ENCODE peak calls at places on chromosomes 12 and 14, in nine cellular contexts. T, V, W, K, S, N, A, D and F are unnamed samples.

GRCh38 chr12:113866496-113866895 is 99.6 kb downstream of the RBM19 start:
- DNase-seq in A (no peak), W (no peak), N (no peak), T (no peak), D (no peak), V (no peak), K (no peak), S (no peak), F (no peak)

GRCh38 chr12:24562761-24563392 is 386.0 kb downstream of the BCAT1 start:
- DNase-seq in A (peak), W (peak), N (no peak), V (peak), S (no peak), D (peak), K (no peak), T (peak), F (peak)

GRCh38 chr14:29163109-29163508 is 396.5 kb downstream of the FOXG1 start:
- DNase-seq in A (no peak), W (no peak), D (no peak), S (no peak), N (no peak), T (no peak), V (no peak), K (no peak), F (no peak)

GRCh38 chr14:58768977-58769376 is 131.2 kb downstream of the DACT1 start:
- DNase-seq in K (no peak), D (no peak), S (no peak), N (no peak), V (peak), A (no peak), T (peak), W (no peak), F (no peak)

GRCh38 chr14:23935158-23935557 is 18.4 kb upstream of the DHRS4 start:
- DNase-seq in W (no peak), V (no peak), S (no peak), A (no peak), D (no peak), N (no peak), T (no peak), K (no peak), F (no peak)

GRCh38 chr14:104673481-104673880 is 15.9 kb upstream of the INF2 start:
- DNase-seq in K (no peak), V (no peak), S (no peak), W (no peak), D (no peak), N (no peak), A (no peak), T (no peak), F (no peak)

GRCh38 chr14:50013934-50014333 is 102.4 kb downstream of the VCPKMT start:
- DNase-seq in S (no peak), D (no peak), N (no peak), T (no peak), V (no peak), W (no peak), K (no peak), A (no peak), F (no peak)

GRCh38 chr14:71322660-71323250 is 415.5 kb downstream of the PCNX1 start:
- DNase-seq in S (no peak), D (peak), K (no peak), N (peak), W (peak), V (peak), A (peak), T (peak), F (peak)

GRCh38 chr12:123931686-123932321 is 40.8 kb downstream of the CCDC92 start:
- DNase-seq in W (no peak), N (no peak), K (no peak), D (no peak), S (peak), V (no peak), A (no peak), T (no peak), F (no peak)

GRCh38 chr12:95303476-95303875 is 85.9 kb downstream of the VEZT start:
- DNase-seq in S (no peak), A (no peak), N (no peak), V (no peak), W (peak), D (no peak), T (no peak), K (no peak), F (peak)

GRCh38 chr14:34173916-34174315 is 223.0 kb upstream of the EGLN3 start:
- DNase-seq in A (no peak), S (no peak), K (no peak), W (no peak), V (no peak), N (no peak), T (no peak), D (no peak), F (no peak)

GRCh38 chr14:64727551-64728071 is 23.4 kb downstream of the PLEKHG3 start:
- DNase-seq in V (no peak), K (no peak), A (no peak), S (no peak), D (no peak), W (no peak), N (no peak), T (no peak), F (no peak)

GRCh38 chr12:108447168-108447840 is 67.8 kb upstream of the FICD start:
- DNase-seq in V (no peak), A (peak), K (no peak), N (no peak), T (peak), S (no peak), D (no peak), W (peak), F (peak)

GRCh38 chr14:73768107-73768506 is 53.9 kb upstream of the PNMA1 start:
- DNase-seq in S (no peak), D (no peak), K (no peak), V (no peak), W (no peak), T (no peak), A (no peak), N (no peak), F (no peak)

GRCh38 chr14:67517083-67517482 is 16.0 kb upstream of the PLEKHH1 start:
- DNase-seq in W (no peak), V (peak), A (no peak), N (no peak), D (peak), S (no peak), K (no peak), T (peak), F (peak)

GRCh38 chr12:47079894-47080724 is at the start of gene AMIGO2:
- DNase-seq in A (peak), K (no peak), V (peak), T (peak), N (no peak), S (no peak), D (peak), W (peak), F (peak)

GRCh38 chr14:90419200-90419599 is 22.4 kb downstream of the CALM1 start:
- DNase-seq in T (no peak), S (no peak), W (peak), V (no peak), A (peak), K (no peak), N (no peak), D (peak), F (peak)

GRCh38 chr14:71725802-71726638 is 206.2 kb upstream of the RGS6 start:
- DNase-seq in T (no peak), K (no peak), S (no peak), D (peak), N (no peak), A (peak), W (peak), V (no peak), F (peak)

GRCh38 chr12:60071759-60072191 is 475.9 kb downstream of the SLC16A7 start:
- DNase-seq in S (no peak), N (no peak), V (no peak), W (no peak), A (no peak), T (no peak), K (no peak), D (no peak), F (no peak)

GRCh38 chr12:122203301-122203967 is at the start of gene B3GNT4:
- DNase-seq in S (no peak), D (peak), A (peak), K (no peak), W (peak), V (peak), N (no peak), T (peak), F (peak)

GRCh38 chr12:16563519-16563918 is 42.4 kb downstream of the LMO3 start:
- DNase-seq in D (no peak), T (no peak), W (no peak), V (no peak), N (no peak), K (no peak), A (no peak), S (no peak), F (no peak)

DNA sequence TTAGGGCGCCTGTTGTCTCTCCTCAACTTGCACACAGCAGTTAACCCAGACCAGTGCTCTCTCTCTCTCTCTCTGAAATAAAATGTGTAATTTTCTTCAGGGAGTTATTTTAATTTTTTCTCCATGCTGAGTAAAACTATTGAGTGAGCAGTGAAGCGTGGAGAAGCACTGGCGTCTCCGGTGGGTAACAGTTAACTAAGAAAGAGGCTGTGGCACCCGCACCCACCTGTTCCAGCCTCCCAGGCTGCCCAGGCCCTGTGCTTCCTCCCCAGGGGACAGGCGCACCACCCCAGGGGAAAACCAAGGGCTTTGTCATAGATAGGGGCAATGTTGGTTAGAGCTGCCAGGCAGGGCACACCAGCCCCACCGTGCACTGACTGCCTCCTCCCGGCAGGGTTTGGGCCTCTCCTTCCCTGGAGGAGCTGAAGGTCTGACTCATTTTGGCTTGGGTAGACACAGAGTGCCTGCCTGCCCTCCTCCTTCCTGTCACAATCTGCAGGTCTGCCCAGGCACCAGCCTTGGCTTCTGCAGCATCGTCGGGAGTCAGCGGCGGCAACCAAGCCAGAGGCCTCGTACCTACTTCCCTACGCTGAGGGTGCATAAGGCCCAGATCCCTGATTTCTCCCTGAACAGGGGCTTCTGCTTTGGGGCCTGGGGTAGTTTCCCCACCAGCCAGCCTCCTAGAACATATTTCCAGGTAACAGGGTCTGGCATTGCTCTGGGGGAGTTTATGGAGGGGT is 3.9 kb downstream of the HOXC5 start:
- DNase-seq in K (no peak), W (no peak), N (no peak), A (peak), D (no peak), S (peak), T (no peak), V (no peak), F (peak)
- H3K4me2 ChIP-seq in K (peak), W (no peak), N (no peak), A (peak), D (no peak), S (no peak), T (no peak), V (no peak), F (no peak)

DNA sequence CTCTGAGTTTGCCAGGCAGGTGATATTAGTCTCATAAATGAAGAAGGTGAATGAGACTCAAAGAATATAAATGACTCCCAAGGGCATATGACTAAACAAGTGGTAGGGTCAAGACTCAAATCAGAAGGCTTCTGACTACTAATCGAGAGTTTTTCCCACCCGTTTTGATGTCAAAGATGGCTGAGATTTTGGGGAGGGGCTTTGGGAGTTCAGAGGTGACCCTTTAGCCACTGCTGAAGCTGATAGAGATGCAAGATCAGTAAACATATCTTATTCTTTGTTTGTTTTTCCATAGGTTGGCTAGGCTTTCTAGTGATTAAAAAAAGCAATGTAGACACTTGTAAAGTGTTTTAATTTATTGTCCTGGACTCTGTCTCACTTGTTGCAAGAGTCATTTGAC is 239.6 kb upstream of the PLEKHG7 start:
- DNase-seq in N (no peak), D (no peak), K (no peak), A (no peak), V (no peak), W (no peak), T (no peak), S (no peak), F (no peak)
- H3K4me2 ChIP-seq in N (peak), D (no peak), K (no peak), A (no peak), V (no peak), W (no peak), T (no peak), S (no peak), F (no peak)

DNA sequence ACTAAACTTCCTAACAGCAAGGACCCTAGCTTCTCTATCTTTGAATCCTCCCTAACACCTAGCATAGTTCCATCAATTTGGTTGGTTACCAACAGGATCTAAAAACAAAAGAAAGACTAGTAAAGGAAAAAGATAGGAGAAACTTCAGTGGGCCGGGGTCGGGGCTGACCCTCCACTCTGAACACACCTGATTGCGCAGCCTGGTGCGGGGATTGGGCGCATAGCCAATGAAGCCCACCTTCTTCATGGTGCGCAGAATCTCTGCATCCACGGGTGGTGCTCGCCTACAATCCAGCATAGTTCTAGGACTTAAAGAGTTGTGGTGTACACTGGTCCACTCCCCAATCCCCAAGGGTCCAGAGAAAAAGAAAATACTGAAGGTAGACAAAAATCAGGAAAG is 7.7 kb downstream of the PAN2 start:
- DNase-seq in N (no peak), K (no peak), W (no peak), D (no peak), T (no peak), A (no peak), V (no peak), S (no peak), F (no peak)
- H3K4me2 ChIP-seq in N (no peak), K (no peak), W (no peak), D (no peak), T (no peak), A (no peak), V (no peak), S (no peak), F (no peak)

GRCh38 chr12:65655074-65655493 is 169.2 kb upstream of the HMGA2 start:
- DNase-seq in A (peak), S (no peak), D (no peak), W (peak), T (no peak), K (no peak), N (no peak), V (no peak), F (no peak)

GRCh38 chr12:65654230-65654629 is 170.1 kb upstream of the HMGA2 start:
- DNase-seq in D (no peak), T (no peak), A (no peak), S (no peak), V (no peak), W (no peak), K (no peak), N (no peak), F (no peak)

GRCh38 chr12:65656156-65656885 is 168.0 kb upstream of the HMGA2 start:
- DNase-seq in S (no peak), N (no peak), T (no peak), K (no peak), W (no peak), D (no peak), V (no peak), A (peak), F (peak)

GRCh38 chr12:65651060-65651459 is 173.2 kb upstream of the HMGA2 start:
- DNase-seq in N (no peak), S (no peak), A (no peak), K (no peak), V (no peak), T (no peak), D (no peak), W (no peak), F (no peak)

GRCh38 chr12:65653321-65653720 is 171.0 kb upstream of the HMGA2 start:
- DNase-seq in V (no peak), S (no peak), A (no peak), K (no peak), W (no peak), T (no peak), N (no peak), D (no peak), F (no peak)
- H3K4me2 ChIP-seq in V (no peak), S (no peak), A (no peak), K (no peak), W (no peak), T (no peak), N (no peak), D (no peak), F (no peak)

DNA sequence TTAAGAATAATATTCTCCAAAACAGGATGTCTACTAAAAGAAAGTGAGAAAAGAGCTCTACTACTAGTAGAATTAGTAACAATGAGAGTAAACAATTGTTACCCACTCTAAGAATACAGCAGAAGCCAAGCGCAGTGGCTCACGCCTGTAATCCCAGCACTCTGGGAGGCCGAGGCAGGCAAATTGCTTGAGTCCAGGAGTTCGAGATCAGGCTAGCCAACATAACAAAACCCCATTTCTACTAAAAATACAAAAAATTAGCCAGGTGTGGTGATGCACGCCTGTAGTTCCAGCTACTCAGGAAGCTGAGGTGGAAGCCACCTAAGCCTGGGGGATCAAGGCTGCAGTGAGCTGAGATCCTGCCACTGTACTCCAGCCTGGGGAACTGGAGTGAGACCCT is 4.7 kb downstream of the DNAJC14 start:
- DNase-seq in K (no peak), D (no peak), W (no peak), S (no peak), T (no peak), N (no peak), V (no peak), A (no peak), F (no peak)
- H3K4me2 ChIP-seq in K (no peak), D (peak), W (no peak), S (peak), T (no peak), N (peak), V (peak), A (no peak), F (peak)

GRCh38 chr12:46071769-46072624 is 81.6 kb upstream of the SCAF11 start:
- DNase-seq in D (peak), V (peak), T (peak), N (peak), A (peak), W (peak), K (no peak), S (peak), F (peak)

GRCh38 chr12:46073321-46073720 is 82.9 kb upstream of the SCAF11 start:
- DNase-seq in V (no peak), A (no peak), W (peak), T (no peak), N (no peak), S (no peak), D (no peak), K (no peak), F (peak)

GRCh38 chr12:46065412-46066166 is 75.2 kb upstream of the SCAF11 start:
- DNase-seq in S (no peak), K (no peak), D (no peak), W (no peak), T (no peak), N (peak), A (no peak), V (no peak), F (no peak)

GRCh38 chr12:46067062-46067461 is 76.7 kb upstream of the SCAF11 start:
- DNase-seq in T (no peak), S (no peak), V (no peak), N (no peak), K (no peak), A (no peak), D (no peak), W (no peak), F (no peak)

DNA sequence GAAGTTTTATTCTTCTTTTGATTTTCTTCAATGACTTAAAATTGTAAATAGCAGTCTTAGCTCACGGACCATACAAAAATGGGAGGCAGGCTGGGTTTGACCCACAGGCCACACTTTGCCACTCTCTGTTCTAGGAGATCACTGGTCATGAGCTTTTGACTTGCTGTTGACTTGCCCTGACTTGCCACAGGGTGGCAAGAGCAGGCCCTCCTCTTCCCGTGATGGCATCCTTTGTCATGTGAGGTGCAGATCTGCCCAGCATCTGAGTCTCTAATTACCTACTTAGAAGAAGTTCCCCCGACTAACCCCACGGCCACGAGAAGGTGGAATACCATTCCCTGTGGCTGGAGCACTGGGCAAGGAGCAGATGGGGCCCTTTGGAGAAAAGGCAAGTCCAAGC is 81.0 kb upstream of the SCAF11 start:
- DNase-seq in K (no peak), N (no peak), A (no peak), D (no peak), S (no peak), W (no peak), V (no peak), T (peak), F (peak)
- H3K4me2 ChIP-seq in K (peak), N (no peak), A (no peak), D (no peak), S (no peak), W (no peak), V (no peak), T (no peak), F (no peak)

GRCh38 chr12:774051-774614 is 21.8 kb downstream of the WNK1 start:
- DNase-seq in A (peak), N (no peak), T (peak), W (no peak), V (peak), K (no peak), D (peak), S (no peak), F (peak)
- H3K4me2 ChIP-seq in A (no peak), N (peak), T (no peak), W (peak), V (peak), K (no peak), D (peak), S (no peak), F (peak)

DNA sequence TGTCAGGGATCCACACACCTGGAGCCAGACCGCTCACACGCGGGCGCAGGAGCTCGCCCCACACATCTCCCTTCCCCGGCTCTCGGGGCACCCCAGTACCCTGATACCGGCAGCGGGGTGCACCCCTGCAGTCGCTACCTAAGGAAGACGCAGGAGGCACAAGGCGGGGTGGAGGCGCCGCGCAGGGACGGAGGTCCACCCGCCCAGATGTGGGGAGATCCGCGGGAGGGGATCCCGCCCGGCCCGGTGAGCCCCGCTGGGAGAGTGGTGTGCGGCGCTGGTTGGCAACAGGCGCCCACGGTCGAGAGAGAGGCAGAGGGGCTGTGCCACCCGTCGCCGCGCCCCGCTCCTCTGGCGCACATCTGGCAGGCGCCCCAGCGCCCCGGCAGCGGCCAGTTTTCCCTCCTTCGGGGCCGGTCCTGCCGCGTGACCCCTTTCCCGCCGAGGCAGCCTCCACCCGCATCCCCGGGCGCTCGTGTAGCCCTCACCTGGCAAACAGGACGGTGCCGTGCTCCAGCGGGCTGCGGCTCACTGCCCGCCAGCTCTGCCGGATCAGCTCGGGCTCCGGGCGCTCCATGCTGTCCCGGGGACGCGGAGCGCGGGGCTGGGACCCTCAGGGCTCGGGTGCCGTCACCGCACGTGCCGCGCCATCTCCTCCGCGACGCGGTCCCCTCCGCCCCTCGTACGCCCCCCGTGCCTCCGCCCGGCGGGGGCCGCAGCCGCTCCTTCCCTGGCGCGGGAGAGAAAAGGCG is 469 bp downstream of the NGB start:
- DNase-seq in V (peak), W (no peak), T (no peak), S (no peak), D (no peak), N (no peak), K (no peak), A (no peak), F (peak)
- H3K4me2 ChIP-seq in V (peak), W (no peak), T (peak), S (peak), D (peak), N (no peak), K (no peak), A (peak), F (no peak)